ENCODE peak calls at places on chromosomes 7 and 10, in six cellular contexts. J, G, E, Y, C and M are unnamed samples.

GRCh38 chr10:44380829-44381600 is 3.9 kb downstream of the CXCL12 start:
- DNase-seq in C (no peak), J (no peak), E (no peak), G (no peak), Y (peak), M (no peak)

GRCh38 chr7:16062269-16062668 is 359.1 kb downstream of the CRPPA start:
- DNase-seq in G (peak), Y (no peak), E (no peak), C (no peak), J (peak), M (peak)

GRCh38 chr7:131898418-131898817 is 342.0 kb upstream of the PODXL start:
- DNase-seq in J (peak), E (no peak), C (no peak), Y (no peak), G (no peak), M (peak)

GRCh38 chr10:11521860-11522259 is 89.6 kb downstream of the USP6NL start:
- DNase-seq in J (no peak), G (peak), C (no peak), Y (no peak), E (no peak), M (no peak)

GRCh38 chr10:101718681-101719275 is 23.8 kb upstream of the FBXW4 start:
- DNase-seq in C (no peak), G (no peak), E (no peak), J (no peak), Y (no peak), M (no peak)

GRCh38 chr10:129888784-129889616 is 75.1 kb downstream of the EBF3 start:
- DNase-seq in J (no peak), E (no peak), G (no peak), C (no peak), Y (no peak), M (no peak)

GRCh38 chr10:133121479-133121878 is 33.8 kb downstream of the ADGRA1 start:
- DNase-seq in C (no peak), G (no peak), J (no peak), E (no peak), Y (no peak), M (no peak)

GRCh38 chr7:82172896-82173295 is 270.7 kb downstream of the CACNA2D1 start:
- DNase-seq in E (no peak), Y (no peak), C (no peak), J (no peak), G (no peak), M (no peak)

GRCh38 chr10:98363188-98363587 is 51.8 kb downstream of the PYROXD2 start:
- DNase-seq in J (no peak), G (no peak), E (no peak), C (no peak), Y (no peak), M (no peak)

GRCh38 chr10:72164617-72165016 is 51.2 kb upstream of the ANAPC16 start:
- DNase-seq in G (peak), Y (no peak), C (no peak), E (no peak), J (no peak), M (no peak)

GRCh38 chr10:80131499-80131901 is 1.0 kb upstream of the PLAC9 start:
- DNase-seq in Y (peak), J (peak), E (no peak), G (no peak), C (no peak), M (peak)

GRCh38 chr10:120979435-120980315 is 128.5 kb downstream of the WDR11 start:
- DNase-seq in J (no peak), Y (no peak), G (no peak), E (no peak), C (no peak), M (no peak)

GRCh38 chr10:79886345-79886744 is 59.8 kb downstream of the NUTM2E start:
- DNase-seq in Y (no peak), G (no peak), E (no peak), J (no peak), C (no peak), M (no peak)

GRCh38 chr7:23200331-23200730 is 18.5 kb downstream of the NUP42 start:
- DNase-seq in C (no peak), Y (no peak), G (no peak), J (no peak), E (no peak), M (no peak)

GRCh38 chr7:10015687-10016086 is 958.0 kb upstream of the PHF14 start:
- DNase-seq in E (no peak), C (no peak), Y (no peak), J (no peak), G (no peak), M (no peak)

GRCh38 chr7:44261239-44261638 is 60.5 kb downstream of the YKT6 start:
- DNase-seq in E (no peak), Y (no peak), G (no peak), J (no peak), C (no peak), M (no peak)

GRCh38 chr7:129188372-129188891 is at the start of gene SMO:
- DNase-seq in J (peak), C (no peak), Y (peak), G (no peak), E (no peak), M (peak)

GRCh38 chr10:77811831-77812430 is 114.6 kb downstream of the DLG5 start:
- DNase-seq in G (no peak), J (no peak), Y (no peak), C (no peak), E (no peak), M (no peak)

GRCh38 chr10:70761727-70762350 is 23.3 kb downstream of the TBATA start:
- DNase-seq in G (no peak), C (no peak), Y (peak), J (no peak), E (no peak), M (no peak)

GRCh38 chr10:98416989-98417388 is 2.0 kb upstream of the PYROXD2 start:
- DNase-seq in C (no peak), G (no peak), Y (peak), E (no peak), J (no peak), M (no peak)

GRCh38 chr7:108630002-108630401 is 60.3 kb downstream of the DNAJB9 start:
- DNase-seq in G (peak), E (no peak), J (no peak), C (no peak), Y (no peak), M (no peak)

GRCh38 chr7:150514748-150515222 is at the start of gene GIMAP7:
- DNase-seq in Y (no peak), C (no peak), E (peak), G (no peak), J (no peak), M (no peak)

GRCh38 chr10:100046088-100046487 is 35.6 kb downstream of the CPN1 start:
- DNase-seq in J (peak), G (peak), Y (peak), C (peak), E (peak), M (peak)

GRCh38 chr7:1946461-1947450 is 276.7 kb downstream of the ELFN1 start:
- DNase-seq in E (no peak), G (no peak), J (no peak), Y (peak), C (no peak), M (no peak)

GRCh38 chr7:520503-521161 is 986 bp upstream of the PDGFA start:
- DNase-seq in J (no peak), Y (no peak), G (no peak), C (no peak), E (no peak), M (peak)

GRCh38 chr10:98676895-98677294 is 230.2 kb upstream of the HPS1 start:
- DNase-seq in J (no peak), Y (no peak), G (no peak), C (no peak), E (no peak), M (no peak)

GRCh38 chr10:83516788-83517187 is 622.5 kb upstream of the GHITM start:
- DNase-seq in G (no peak), Y (no peak), E (no peak), C (no peak), J (no peak), M (no peak)

GRCh38 chr10:42950606-42951485 is 126.0 kb upstream of the RET start:
- DNase-seq in J (no peak), Y (peak), E (no peak), G (no peak), C (no peak), M (no peak)

GRCh38 chr10:77289790-77290189 is 347.8 kb downstream of the KCNMA1 start:
- DNase-seq in E (no peak), C (no peak), J (no peak), G (no peak), Y (no peak), M (no peak)

GRCh38 chr7:27097686-27098492 is 2.1 kb upstream of the HOXA1 start:
- DNase-seq in Y (peak), G (no peak), C (no peak), J (peak), E (no peak), M (peak)

GRCh38 chr10:92688927-92689662 is 660 bp upstream of the HHEX start:
- DNase-seq in E (no peak), Y (peak), G (peak), C (no peak), J (no peak), M (no peak)

GRCh38 chr10:29131952-29132820 is 156.7 kb upstream of the LYZL1 start:
- DNase-seq in G (peak), E (no peak), Y (no peak), J (peak), C (no peak), M (no peak)

GRCh38 chr7:117489016-117489415 is 9.2 kb downstream of the CFTR start:
- DNase-seq in G (no peak), J (no peak), C (no peak), Y (no peak), E (no peak), M (no peak)

GRCh38 chr7:140229101-140229525 is 52.3 kb upstream of the KDM7A start:
- DNase-seq in Y (no peak), G (no peak), E (no peak), C (no peak), J (no peak), M (no peak)